ENCODE peak calls at places on chromosome 11, in six cellular contexts. S, G, W, L, B and E are unnamed samples.

GRCh38 chr11:75276696-75277095 is 36.1 kb downstream of the TPBGL start:
- DNase-seq in S (no peak), G (no peak), W (no peak), L (peak; percentile 20), B (no peak), E (peak; percentile 52)

GRCh38 chr11:121534131-121535093 is 81.6 kb upstream of the SORL1-AS1 start:
- DNase-seq in S (no peak), G (peak; percentile 62), W (no peak), L (no peak), B (no peak), E (no peak)

GRCh38 chr11:11843233-11843632 is 1.5 kb downstream of the USP47 start:
- DNase-seq in S (no peak), G (peak; percentile 29), W (peak; percentile 13), L (no peak), B (no peak), E (no peak)

GRCh38 chr11:77188912-77189491 is 61.0 kb downstream of the MYO7A start:
- DNase-seq in S (no peak), G (no peak), W (no peak), L (no peak), B (no peak), E (no peak)

GRCh38 chr11:124669193-124669592 is 4.3 kb downstream of the SIAE start:
- DNase-seq in S (peak; percentile 29), G (peak; percentile 72), W (peak; percentile 49), L (no peak), B (no peak), E (no peak)

GRCh38 chr11:1810761-1811160 is 24.0 kb upstream of the SYT8 start:
- DNase-seq in S (no peak), G (no peak), W (no peak), L (no peak), B (no peak), E (no peak)

GRCh38 chr11:128496249-128496648 is 91.1 kb downstream of the ETS1 start:
- DNase-seq in S (no peak), G (no peak), W (no peak), L (no peak), B (no peak), E (no peak)

GRCh38 chr11:133115099-133115498 is 417.2 kb downstream of the OPCML start:
- DNase-seq in S (no peak), G (no peak), W (no peak), L (no peak), B (no peak), E (no peak)

GRCh38 chr11:35549787-35550186 is 24.4 kb upstream of the PAMR1 start:
- DNase-seq in S (peak; percentile 96), G (peak; percentile 81), W (no peak), L (no peak), B (no peak), E (no peak)

GRCh38 chr11:133900176-133901105 is 55.1 kb upstream of the SPATA19 start:
- DNase-seq in S (no peak), G (no peak), W (no peak), L (peak; percentile 56), B (no peak), E (peak; percentile 37)

GRCh38 chr11:72875736-72876135 is 61.5 kb downstream of the ATG16L2 start:
- DNase-seq in S (no peak), G (no peak), W (no peak), L (no peak), B (no peak), E (no peak)

GRCh38 chr11:129247129-129247528 is 55.0 kb upstream of the ARHGAP32 start:
- DNase-seq in S (no peak), G (no peak), W (no peak), L (no peak), B (no peak), E (no peak)

GRCh38 chr11:119015054-119015611 is 3.0 kb downstream of the RPS25 start:
- DNase-seq in S (no peak), G (no peak), W (no peak), L (no peak), B (no peak), E (peak; percentile 7)

GRCh38 chr11:64484308-64485061 is 106.5 kb upstream of the SLC22A12 start:
- DNase-seq in S (no peak), G (no peak), W (no peak), L (no peak), B (no peak), E (no peak)

GRCh38 chr11:86938900-86939880 is 16.0 kb downstream of the FZD4 start:
- DNase-seq in S (peak; percentile 42), G (peak; percentile 39), W (no peak), L (no peak), B (no peak), E (no peak)

GRCh38 chr11:62575837-62576236 is 2.1 kb upstream of the EEF1G start:
- DNase-seq in S (no peak), G (no peak), W (no peak), L (peak; percentile 78), B (no peak), E (no peak)

GRCh38 chr11:35615911-35616900 is 2.1 kb upstream of the FJX1 start:
- DNase-seq in S (no peak), G (peak; percentile 42), W (peak; percentile 10), L (no peak), B (no peak), E (no peak)

GRCh38 chr11:61923166-61924015 is 6.0 kb upstream of the RAB3IL1 start:
- DNase-seq in S (no peak), G (peak; percentile 74), W (no peak), L (peak; percentile 94), B (no peak), E (peak; percentile 95)

GRCh38 chr11:119774180-119774763 is 45.3 kb upstream of the NECTIN1 start:
- DNase-seq in S (peak; percentile 15), G (peak; percentile 38), W (peak; percentile 8), L (peak; percentile 47), B (no peak), E (no peak)

GRCh38 chr11:101428918-101429317 is 154.9 kb downstream of the TRPC6 start:
- DNase-seq in S (peak; percentile 8), G (no peak), W (no peak), L (no peak), B (no peak), E (no peak)

GRCh38 chr11:65911682-65912568 is 6.9 kb downstream of the C11orf68 start:
- DNase-seq in S (no peak), G (peak; percentile 88), W (no peak), L (peak; percentile 90), B (no peak), E (peak; percentile 85)

GRCh38 chr11:92826597-92826996 is 142.9 kb upstream of the MTNR1B start:
- DNase-seq in S (no peak), G (no peak), W (no peak), L (no peak), B (no peak), E (no peak)

GRCh38 chr11:73170140-73170539 is 28.0 kb upstream of the FCHSD2 start:
- DNase-seq in S (no peak), G (no peak), W (no peak), L (peak; percentile 38), B (no peak), E (no peak)

GRCh38 chr11:95337175-95337957 is 106.4 kb upstream of the SESN3 start:
- DNase-seq in S (peak; percentile 51), G (peak; percentile 67), W (peak; percentile 49), L (peak; percentile 87), B (no peak), E (peak; percentile 79)

GRCh38 chr11:87719311-87720073 is 455.8 kb downstream of the RAB38 start:
- DNase-seq in S (no peak), G (no peak), W (no peak), L (no peak), B (no peak), E (no peak)

GRCh38 chr11:17547932-17548331 is 873 bp downstream of the OTOG start:
- DNase-seq in S (no peak), G (no peak), W (no peak), L (no peak), B (no peak), E (no peak)

GRCh38 chr11:88861618-88862017 is 204.2 kb downstream of the GRM5 start:
- DNase-seq in S (no peak), G (no peak), W (no peak), L (no peak), B (no peak), E (no peak)

GRCh38 chr11:119436715-119437114 is 13.7 kb upstream of the THY1 start:
- DNase-seq in S (no peak), G (no peak), W (no peak), L (no peak), B (no peak), E (no peak)

GRCh38 chr11:114447892-114448291 is 8.6 kb downstream of the REXO2 start:
- DNase-seq in S (no peak), G (peak; percentile 9), W (no peak), L (no peak), B (no peak), E (no peak)

GRCh38 chr11:43467958-43468357 is 109.2 kb downstream of the TTC17 start:
- DNase-seq in S (no peak), G (no peak), W (no peak), L (no peak), B (no peak), E (no peak)

GRCh38 chr11:57277845-57278720 is 41.0 kb upstream of the APLNR start:
- DNase-seq in S (peak; percentile 40), G (peak; percentile 87), W (peak; percentile 42), L (peak; percentile 88), B (no peak), E (peak; percentile 83)

GRCh38 chr11:16785520-16786128 is 47.2 kb downstream of the C11orf58 start:
- DNase-seq in S (peak; percentile 62), G (peak; percentile 91), W (peak; percentile 57), L (peak; percentile 83), B (no peak), E (peak; percentile 82)

GRCh38 chr11:32890843-32891656 is 1.6 kb upstream of the QSER1 start:
- DNase-seq in S (no peak), G (no peak), W (no peak), L (no peak), B (no peak), E (no peak)

GRCh38 chr11:61967177-61967923 is at the start of gene FTH1:
- DNase-seq in S (peak; percentile 59), G (peak; percentile 94), W (peak; percentile 91), L (peak; percentile 98), B (peak; percentile 74), E (peak; percentile 97)

GRCh38 chr11:17256512-17256911 is 20.0 kb upstream of the NUCB2 start:
- DNase-seq in S (no peak), G (peak; percentile 68), W (no peak), L (no peak), B (no peak), E (no peak)